ENCODE peak calls at places on chromosomes 6 and 20, in four cellular contexts. Y, L, M and H are unnamed samples.

GRCh38 chr20:10662661-10663458 is 10.9 kb downstream of the JAG1 start:
- DNase-seq in L (no peak), M (no peak), Y (no peak), H (no peak)

GRCh38 chr6:16901777-16902176 is 140.5 kb upstream of the ATXN1 start:
- DNase-seq in Y (no peak), L (no peak), M (no peak), H (no peak)

GRCh38 chr6:152218887-152219286 is 411.4 kb downstream of the ESR1 start:
- DNase-seq in M (no peak), L (no peak), Y (peak; percentile 51), H (peak; percentile 74)

GRCh38 chr6:143652840-143653239 is 24.9 kb upstream of the PHACTR2 start:
- DNase-seq in Y (no peak), L (no peak), M (no peak), H (peak; percentile 64)

GRCh38 chr6:96153775-96154174 is 138.0 kb downstream of the FUT9 start:
- DNase-seq in M (no peak), L (no peak), Y (no peak), H (no peak)

GRCh38 chr20:48041078-48041780 is 255.9 kb upstream of the SULF2 start:
- DNase-seq in M (no peak), L (peak; percentile 13), Y (no peak), H (no peak)

GRCh38 chr6:17665132-17665531 is 41.6 kb downstream of the NUP153 start:
- DNase-seq in L (no peak), M (no peak), Y (no peak), H (no peak)

GRCh38 chr20:44720617-44720993 is 5.4 kb downstream of the CCN5 start:
- DNase-seq in M (no peak), L (no peak), Y (no peak), H (no peak)

GRCh38 chr6:166005846-166006592 is 161.6 kb downstream of the TBXT start:
- DNase-seq in L (peak; percentile 60), Y (peak; percentile 24), M (peak; percentile 81), H (peak; percentile 77)

GRCh38 chr20:17442588-17442987 is 88.6 kb downstream of the BFSP1 start:
- DNase-seq in M (peak; percentile 59), L (no peak), Y (peak; percentile 33), H (peak; percentile 39)

GRCh38 chr6:45923831-45924391 is 91.7 kb downstream of the CLIC5 start:
- DNase-seq in L (no peak), M (no peak), Y (no peak), H (no peak)

GRCh38 chr20:62707981-62708521 is 585 bp upstream of the NTSR1 start:
- DNase-seq in M (peak; percentile 96), Y (no peak), L (no peak), H (no peak)

GRCh38 chr6:41577865-41578713 is 31.9 kb downstream of the FOXP4 start:
- DNase-seq in M (peak; percentile 72), Y (peak; percentile 99), L (peak; percentile 89), H (peak; percentile 93)

GRCh38 chr6:32086661-32087573 is 22.2 kb downstream of the TNXB start:
- DNase-seq in L (no peak), M (no peak), Y (no peak), H (no peak)

GRCh38 chr6:26309731-26310142 is 55.3 kb upstream of the BTN3A2 start:
- DNase-seq in L (no peak), Y (no peak), M (no peak), H (no peak)

GRCh38 chr20:32037929-32038328 is 14.1 kb upstream of the HCK start:
- DNase-seq in L (no peak), M (no peak), Y (no peak), H (no peak)

GRCh38 chr20:19120569-19120968 is 91.9 kb upstream of the SLC24A3 start:
- DNase-seq in Y (no peak), L (no peak), M (no peak), H (no peak)

GRCh38 chr20:507933-508332 is 35.7 kb downstream of the CSNK2A1 start:
- DNase-seq in L (no peak), Y (no peak), M (no peak), H (no peak)

GRCh38 chr6:97440590-97441176 is 157.7 kb upstream of the MMS22L start:
- DNase-seq in M (peak; percentile 16), Y (peak; percentile 60), L (peak; percentile 66), H (peak; percentile 86)